ENCODE peak calls at places on chromosomes 2 and 18, in five cellular contexts. One of them, this sample, is unnamed.

GRCh38 chr18:56545539-56545938 is 92.9 kb downstream of the TXNL1 start:
- DNase-seq in iPS DF 6.9: no peak
- DNase-seq in anterior cingulate cortex: no peak
- DNase-seq in right atrium auricular region: no peak
- DNase-seq in fibroblast of pulmonary artery: peak; percentile 22
- DNase-seq in this sample: no peak

GRCh38 chr2:120461092-120461491 is 115.2 kb downstream of the INHBB start:
- DNase-seq in iPS DF 6.9: no peak
- DNase-seq in anterior cingulate cortex: no peak
- DNase-seq in right atrium auricular region: no peak
- DNase-seq in fibroblast of pulmonary artery: no peak
- DNase-seq in this sample: no peak

GRCh38 chr2:128528133-128528532 is 209.5 kb upstream of the HS6ST1 start:
- DNase-seq in iPS DF 6.9: no peak
- DNase-seq in anterior cingulate cortex: no peak
- DNase-seq in right atrium auricular region: no peak
- DNase-seq in fibroblast of pulmonary artery: no peak
- DNase-seq in this sample: no peak

GRCh38 chr2:29079887-29080286 is 5.6 kb upstream of the PCARE start:
- DNase-seq in iPS DF 6.9: no peak
- DNase-seq in anterior cingulate cortex: no peak
- DNase-seq in right atrium auricular region: no peak
- DNase-seq in fibroblast of pulmonary artery: no peak
- DNase-seq in this sample: no peak

GRCh38 chr2:231765496-231765929 is 15.6 kb downstream of the PDE6D start:
- DNase-seq in iPS DF 6.9: no peak
- DNase-seq in anterior cingulate cortex: no peak
- DNase-seq in right atrium auricular region: no peak
- DNase-seq in fibroblast of pulmonary artery: no peak
- DNase-seq in this sample: no peak

GRCh38 chr2:5520352-5520996 is 171.7 kb upstream of the SOX11 start:
- DNase-seq in iPS DF 6.9: no peak
- DNase-seq in anterior cingulate cortex: no peak
- DNase-seq in right atrium auricular region: no peak
- DNase-seq in fibroblast of pulmonary artery: no peak
- DNase-seq in this sample: no peak

GRCh38 chr2:71706121-71706520 is 252.8 kb downstream of the DYSF start:
- DNase-seq in iPS DF 6.9: no peak
- DNase-seq in anterior cingulate cortex: no peak
- DNase-seq in right atrium auricular region: no peak
- DNase-seq in fibroblast of pulmonary artery: no peak
- DNase-seq in this sample: no peak

GRCh38 chr2:180692322-180692721 is 288.1 kb upstream of the UBE2E3 start:
- DNase-seq in iPS DF 6.9: no peak
- DNase-seq in anterior cingulate cortex: no peak
- DNase-seq in right atrium auricular region: no peak
- DNase-seq in fibroblast of pulmonary artery: no peak
- DNase-seq in this sample: no peak

GRCh38 chr18:10454800-10455550 is 540 bp downstream of the APCDD1 start:
- DNase-seq in iPS DF 6.9: no peak
- DNase-seq in anterior cingulate cortex: no peak
- DNase-seq in right atrium auricular region: no peak
- DNase-seq in fibroblast of pulmonary artery: no peak
- DNase-seq in this sample: no peak